ENCODE peak calls at places on chromosomes 1 and 21, in six cellular contexts. K is GM12878; N is fibroblast of lung; H is effector memory CD4-positive, alpha-beta T cell; V is IMR-90; L is mesendoderm. Y is an unnamed sample. For H3K4me1, the result is how much of the 10 kb centered on the place peaks cover.

GRCh38 chr21:32371913-32372314 is 20.9 kb downstream of the URB1 start:
- DNase-seq in K (no peak), N (peak), H (no peak), V (peak), L (no peak), Y (peak)

GRCh38 chr1:64536836-64537490 is 67.0 kb downstream of the CACHD1 start:
- DNase-seq in K (no peak), N (no peak), H (no peak), V (no peak), L (no peak), Y (no peak)

GRCh38 chr1:84711091-84711490 is 20.8 kb upstream of the SSX2IP start:
- DNase-seq in K (no peak), N (no peak), H (no peak), V (no peak), L (no peak), Y (no peak)

GRCh38 chr21:45542242-45542666 is at the start of gene SLC19A1:
- DNase-seq in K (no peak), N (peak), H (peak), V (peak), L (peak), Y (peak)

GRCh38 chr1:241063281-241063680 is 293.7 kb downstream of the RGS7 start:
- DNase-seq in K (no peak), N (no peak), H (no peak), V (no peak), L (no peak), Y (no peak)

GRCh38 chr1:31748265-31748859 is 15.8 kb downstream of the ADGRB2 start:
- DNase-seq in K (no peak), N (no peak), H (no peak), V (peak), L (peak), Y (no peak)

GRCh38 chr1:26413031-26413430 is 2.4 kb downstream of the LIN28A start:
- DNase-seq in K (no peak), N (no peak), H (no peak), V (no peak), L (peak), Y (no peak)

GRCh38 chr1:205543351-205544305 is 39.2 kb downstream of the CDK18 start:
- DNase-seq in K (no peak), N (peak), H (no peak), V (peak), L (peak), Y (peak)

GRCh38 chr1:9473032-9473792 is 66.1 kb upstream of the SLC25A33 start:
- DNase-seq in K (no peak), N (peak), H (no peak), V (peak), L (peak), Y (peak)

GRCh38 chr1:61207416-61207815 is 125.1 kb downstream of the NFIA start:
- DNase-seq in K (no peak), N (no peak), H (no peak), V (no peak), L (no peak), Y (no peak)

GRCh38 chr1:219537182-219537581 is 75.7 kb downstream of the ZC3H11B start:
- DNase-seq in K (no peak), N (no peak), H (no peak), V (no peak), L (peak), Y (no peak)

GRCh38 chr1:235821361-235821981 is 45.2 kb downstream of the LYST start:
- DNase-seq in K (no peak), N (peak), H (no peak), V (peak), L (no peak), Y (no peak)

GRCh38 chr1:156488566-156489165 is 11.9 kb downstream of the MEF2D start:
- DNase-seq in K (no peak), N (no peak), H (no peak), V (no peak), L (peak), Y (no peak)

GRCh38 chr21:18387994-18388393 is 15.6 kb downstream of the TMPRSS15 start:
- DNase-seq in K (no peak), N (no peak), H (no peak), V (no peak), L (peak), Y (no peak)

GRCh38 chr1:222009105-222009730 is 267.3 kb upstream of the DUSP10 start:
- DNase-seq in K (peak), N (peak), H (no peak), V (no peak), L (peak), Y (no peak)

GRCh38 chr1:11704226-11704619 is 12.7 kb downstream of the DRAXIN start:
- DNase-seq in K (no peak), N (no peak), H (no peak), V (no peak), L (no peak), Y (no peak)
- H3K27ac ChIP-seq in K (no peak), N (no peak), H (no peak), V (no peak), L (no peak), Y (no peak)

DNA sequence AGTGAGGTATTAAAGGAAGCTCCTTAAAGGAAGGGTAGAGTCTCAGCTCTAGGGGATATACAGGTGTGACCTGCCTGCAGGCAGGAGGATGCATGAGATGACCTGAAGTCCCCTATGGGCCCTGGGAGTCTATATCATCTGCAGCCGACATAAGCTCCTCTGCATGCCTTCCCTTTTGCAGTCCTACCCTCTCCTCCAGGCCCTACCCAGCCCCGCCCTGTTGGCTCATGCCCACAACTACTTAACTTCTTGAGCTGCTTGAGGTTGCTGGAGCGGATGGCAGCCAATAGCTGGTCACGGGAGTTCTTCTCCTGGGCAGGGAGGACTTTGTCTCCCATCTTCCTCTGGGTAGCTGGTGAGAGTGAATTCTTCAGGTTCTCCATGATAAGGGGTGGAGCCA is 10.3 kb downstream of the SHISA4 start:
- DNase-seq in K (no peak), N (no peak), H (no peak), V (no peak), L (no peak), Y (no peak)
- H3K4me1 ChIP-seq in K (under half), N (under half), H (under half), V (under half), L (under half), Y (under half)

DNA sequence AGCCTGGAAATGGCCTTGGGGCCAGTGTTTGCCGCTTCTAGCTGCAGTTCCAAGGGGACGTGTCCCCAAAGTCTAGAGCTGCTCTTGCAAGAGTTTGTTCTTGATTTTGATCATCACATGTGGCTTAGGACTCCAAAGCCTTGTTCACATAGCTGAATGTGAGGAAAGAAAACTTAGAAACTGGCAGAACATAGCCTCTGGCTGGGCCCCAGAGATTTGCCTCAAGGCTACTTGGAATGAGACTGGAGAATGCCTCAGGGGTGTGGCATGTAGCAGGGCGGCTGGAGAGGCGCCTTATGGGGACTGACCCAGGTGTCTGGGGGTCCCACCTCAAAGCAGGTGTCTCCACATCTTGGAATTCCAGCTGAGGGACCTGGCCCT is 2.3 kb downstream of the PDXK start:
- DNase-seq in K (no peak), N (no peak), H (no peak), V (no peak), L (no peak), Y (no peak)
- H3K4me3 ChIP-seq in K (peak), N (peak), H (no peak), V (peak), L (no peak), Y (no peak)

GRCh38 chr1:51679435-51679834 is 62.5 kb downstream of the OSBPL9 start:
- DNase-seq in K (peak), N (no peak), H (no peak), V (peak), L (no peak), Y (no peak)
- H3K27ac ChIP-seq in K (no peak), N (no peak), H (no peak), V (no peak), L (no peak), Y (no peak)

Y was measured in testis.